ENCODE peak calls at places on chromosomes 12 and 14, in five cellular contexts. W, M, C, F and D are unnamed samples.
A peak's percentile ranks its signal among the peaks of the same experiment; 100 is the strongest.

GRCh38 chr12:2052861-2053674 is at the start of gene CACNA1C:
- DNase-seq in W (no peak), M (no peak), C (peak; percentile 82), F (peak; percentile 66), D (peak; percentile 91)

GRCh38 chr12:23140710-23141109 is 515.7 kb downstream of the ETNK1 start:
- DNase-seq in W (no peak), M (no peak), C (no peak), F (no peak), D (no peak)

GRCh38 chr14:85296466-85297210 is 233.3 kb upstream of the FLRT2 start:
- DNase-seq in W (no peak), M (peak; percentile 27), C (no peak), F (peak; percentile 87), D (no peak)

GRCh38 chr12:6765634-6766581 is at the start of gene PTMS:
- DNase-seq in W (peak; percentile 94), M (peak; percentile 84), C (peak; percentile 94), F (peak; percentile 89), D (peak; percentile 98)

GRCh38 chr12:122413516-122414404 is 8.7 kb downstream of the CLIP1 start:
- DNase-seq in W (no peak), M (no peak), C (no peak), F (no peak), D (no peak)

GRCh38 chr14:25042362-25043299 is 7.3 kb downstream of the STXBP6 start:
- DNase-seq in W (no peak), M (peak; percentile 33), C (no peak), F (peak; percentile 59), D (peak; percentile 57)

GRCh38 chr12:153080-153746 is 60.7 kb downstream of the SLC6A12 start:
- DNase-seq in W (no peak), M (peak; percentile 63), C (no peak), F (peak; percentile 66), D (peak; percentile 98)

GRCh38 chr14:56794088-56794556 is 16.2 kb downstream of the OTX2 start:
- DNase-seq in W (no peak), M (no peak), C (no peak), F (no peak), D (peak; percentile 83)

GRCh38 chr12:6450869-6451347 is 934 bp upstream of the TAPBPL start:
- DNase-seq in W (no peak), M (no peak), C (no peak), F (no peak), D (peak; percentile 88)

GRCh38 chr12:101747695-101748094 is 8.4 kb upstream of the SYCP3 start:
- DNase-seq in W (no peak), M (no peak), C (no peak), F (no peak), D (no peak)

GRCh38 chr14:56005580-56006053 is 112.6 kb upstream of the PELI2 start:
- DNase-seq in W (no peak), M (no peak), C (no peak), F (peak; percentile 90), D (peak; percentile 61)

GRCh38 chr14:104291123-104292000 is 153.0 kb downstream of the KIF26A start:
- DNase-seq in W (peak; percentile 67), M (peak; percentile 25), C (peak; percentile 57), F (no peak), D (peak; percentile 84)

GRCh38 chr14:103022669-103023044 is 34.7 kb downstream of the CDC42BPB start:
- DNase-seq in W (no peak), M (no peak), C (peak; percentile 5), F (peak; percentile 33), D (no peak)

GRCh38 chr14:89369656-89370055 is 47.4 kb downstream of the FOXN3 start:
- DNase-seq in W (no peak), M (no peak), C (no peak), F (no peak), D (no peak)

GRCh38 chr12:126093911-126094310 is 1028.7 kb downstream of the AACS start:
- DNase-seq in W (no peak), M (no peak), C (no peak), F (no peak), D (peak; percentile 87)

GRCh38 chr12:58877243-58877743 is 43.0 kb downstream of the LRIG3 start:
- DNase-seq in W (no peak), M (no peak), C (no peak), F (peak; percentile 58), D (no peak)

GRCh38 chr12:57461904-57462306 is 2.3 kb downstream of the GLI1 start:
- DNase-seq in W (no peak), M (no peak), C (no peak), F (no peak), D (no peak)

GRCh38 chr12:124019115-124019514 is 46.1 kb downstream of the ZNF664 start:
- DNase-seq in W (no peak), M (no peak), C (no peak), F (no peak), D (no peak)

GRCh38 chr12:57740656-57741412 is 2.3 kb upstream of the AGAP2 start:
- DNase-seq in W (no peak), M (no peak), C (no peak), F (no peak), D (no peak)

GRCh38 chr14:99983251-99984012 is 81.8 kb upstream of the EVL start:
- DNase-seq in W (no peak), M (no peak), C (no peak), F (no peak), D (no peak)

GRCh38 chr12:49838973-49839633 is 3.8 kb downstream of the BCDIN3D start:
- DNase-seq in W (no peak), M (no peak), C (no peak), F (peak; percentile 59), D (peak; percentile 82)

DNA sequence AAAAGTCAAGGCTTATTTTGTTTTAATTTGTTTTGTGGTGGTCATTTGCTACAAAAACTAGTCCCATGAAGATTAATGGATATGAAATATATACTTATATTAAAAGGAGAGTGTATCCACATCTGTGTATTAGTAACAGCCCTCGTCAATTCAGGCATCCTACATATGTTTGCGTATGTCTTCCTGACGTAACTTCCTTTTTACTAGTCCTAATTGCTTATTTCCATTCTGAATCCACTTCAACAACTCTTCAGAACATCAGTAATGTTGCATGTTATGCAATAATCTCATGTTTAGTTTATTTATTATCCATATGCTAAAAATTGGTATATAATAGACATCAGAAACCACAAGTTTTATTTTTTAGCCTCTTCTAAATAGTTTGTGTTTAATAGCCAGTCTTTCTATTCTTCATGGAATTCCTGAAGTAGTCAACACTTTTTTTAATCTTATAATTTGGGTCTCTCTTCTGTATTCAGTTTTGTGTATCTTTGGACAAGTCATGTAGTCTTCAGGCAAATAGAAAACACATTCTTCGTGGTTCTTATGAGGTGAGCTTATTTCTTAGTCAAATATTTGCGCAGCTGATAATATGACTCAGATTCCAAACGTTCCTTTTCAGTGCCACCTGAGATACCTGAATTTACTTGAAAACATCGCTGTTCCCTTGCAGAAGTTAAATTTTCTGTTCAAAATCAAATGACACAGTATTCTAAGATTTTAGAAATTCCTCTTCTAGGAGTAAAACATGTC is 268.6 kb downstream of the CCDC59 start:
- DNase-seq in W (no peak), M (no peak), C (no peak), F (no peak), D (no peak)
- H3K27ac ChIP-seq in W (no peak overlapping the region), M (no peak overlapping the region), C (no peak overlapping the region), F (no peak overlapping the region), D (no peak overlapping the region)

DNA sequence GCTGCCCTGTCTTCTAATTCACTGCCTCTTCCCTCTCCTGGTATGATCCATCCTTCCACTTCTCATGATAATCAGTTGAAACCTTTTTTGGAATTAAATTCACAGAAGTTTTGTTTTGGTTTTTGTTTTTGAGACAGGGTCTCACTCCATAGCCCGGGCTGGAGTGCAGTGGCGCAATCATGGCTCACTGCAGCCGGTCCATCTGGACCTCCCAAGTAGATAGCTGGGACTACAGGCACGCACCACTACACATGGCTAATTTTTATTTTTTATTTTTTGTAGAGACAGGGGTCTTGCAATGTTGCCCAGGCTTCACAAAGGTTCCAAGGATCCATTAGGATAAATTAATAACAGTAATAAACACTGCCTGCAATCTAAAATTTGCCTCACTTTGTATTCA is 164.3 kb downstream of the PRKCH start:
- DNase-seq in W (no peak), M (no peak), C (no peak), F (no peak), D (no peak)
- H3K27ac ChIP-seq in W (no peak overlapping the region), M (no peak overlapping the region), C (no peak overlapping the region), F (no peak overlapping the region), D (no peak overlapping the region)

GRCh38 chr14:93110856-93111419 is 4.8 kb downstream of the ITPK1 start:
- DNase-seq in W (no peak), M (no peak), C (no peak), F (no peak), D (no peak)
- H3K27ac ChIP-seq in W (no peak overlapping the region), M (no peak overlapping the region), C (no peak overlapping the region), F (no peak overlapping the region), D (no peak overlapping the region)

GRCh38 chr12:89872922-89873630 is 164.4 kb upstream of the ATP2B1 start:
- DNase-seq in W (no peak), M (no peak), C (no peak), F (no peak), D (no peak)
- H3K27ac ChIP-seq in W (no peak overlapping the region), M (no peak overlapping the region), C (no peak overlapping the region), F (no peak overlapping the region), D (no peak overlapping the region)

GRCh38 chr14:75328575-75328974 is 49.9 kb downstream of the FOS start:
- DNase-seq in W (no peak), M (no peak), C (no peak), F (no peak), D (no peak)
- H3K27ac ChIP-seq in W (no peak overlapping the region), M (no peak overlapping the region), C (no peak overlapping the region), F (no peak overlapping the region), D (no peak overlapping the region)

DNA sequence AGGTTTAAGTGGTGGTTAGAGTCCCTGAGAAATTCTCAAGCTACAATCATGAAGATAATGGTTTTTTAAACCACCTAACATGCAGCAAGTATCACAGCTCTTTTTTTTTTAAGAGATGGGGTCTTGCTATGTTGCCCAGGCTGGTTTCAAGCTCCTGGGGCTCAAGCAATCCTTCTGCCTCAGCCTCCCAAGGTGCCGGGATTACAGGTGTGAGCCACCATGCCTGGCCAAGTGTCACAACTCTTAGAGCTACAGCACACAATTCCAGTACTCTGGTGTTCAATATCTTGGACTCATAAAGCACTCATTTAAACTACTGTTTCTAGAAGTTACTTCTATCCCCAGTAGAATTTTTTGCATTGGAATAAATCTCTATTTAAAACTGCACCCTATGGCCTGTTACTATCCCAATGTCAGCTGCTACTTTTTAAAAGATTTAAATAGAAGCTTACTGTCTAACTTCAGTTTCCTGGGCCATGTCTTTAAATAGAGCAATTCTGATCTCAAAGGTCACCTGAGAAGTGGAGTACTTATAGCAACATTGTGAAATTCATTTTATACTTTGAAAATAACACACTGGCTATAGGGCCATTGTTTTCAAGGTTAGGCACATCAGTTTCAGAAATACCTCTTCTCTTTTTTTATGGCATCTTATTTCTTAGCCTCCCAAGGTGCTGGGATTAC is 10.3 kb downstream of the LYSET start:
- DNase-seq in W (no peak), M (no peak), C (no peak), F (no peak), D (no peak)
- H3K27ac ChIP-seq in W (no peak overlapping the region), M (no peak overlapping the region), C (peak overlapping the region; percentile 21), F (no peak overlapping the region), D (no peak overlapping the region)

DNA sequence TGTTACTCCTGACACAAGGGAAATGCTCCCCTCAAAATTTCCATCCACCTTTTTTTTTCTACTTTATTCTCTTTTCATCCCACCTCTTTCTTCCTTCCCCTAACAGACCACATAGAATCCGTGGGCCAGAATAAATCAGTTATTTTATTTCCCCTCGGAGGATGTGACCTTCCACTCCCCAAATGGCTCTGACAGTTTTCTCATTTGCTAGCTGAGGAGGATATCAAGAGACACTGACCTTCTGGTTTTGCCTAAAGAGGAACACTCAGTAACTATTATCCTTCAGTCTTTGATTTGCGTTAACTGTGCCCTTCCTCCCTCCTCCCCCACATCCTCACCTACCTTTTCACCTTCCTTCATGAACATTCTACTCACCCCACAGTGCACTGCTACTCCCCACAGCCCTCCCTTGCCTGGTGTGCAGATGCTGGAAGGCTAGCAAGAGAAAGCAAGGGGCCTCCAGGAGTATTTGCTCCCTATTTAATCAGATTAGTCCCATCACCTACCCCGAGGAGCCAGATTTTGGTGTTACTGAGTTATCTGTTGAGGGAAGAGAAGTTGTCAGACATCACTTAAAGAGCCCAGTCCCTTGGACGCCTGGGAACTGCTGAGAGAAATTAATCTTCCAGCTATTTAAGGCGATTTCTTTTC is 11.7 kb downstream of the PSMB5 start:
- DNase-seq in W (no peak), M (no peak), C (no peak), F (no peak), D (peak; percentile 56)
- H3K27ac ChIP-seq in W (no peak overlapping the region), M (no peak overlapping the region), C (no peak overlapping the region), F (no peak overlapping the region), D (no peak overlapping the region)